ENCODE peak calls at places on chromosome 19, in six cellular contexts. One of them, this sample, is unnamed.

GRCh38 chr19:41224632-41225031 is 5.6 kb downstream of the AXL start:
- DNase-seq in anterior cingulate cortex: no peak
- DNase-seq in activated naive CD4-positive, alpha-beta T cell: no peak
- DNase-seq in tibial artery: no peak
- DNase-seq in Ammon's horn: no peak
- DNase-seq in iPS DF 19.7: no peak
- DNase-seq in this sample: no peak

GRCh38 chr19:41225238-41226052 is 6.4 kb downstream of the AXL start:
- DNase-seq in activated naive CD4-positive, alpha-beta T cell: no peak
- DNase-seq in anterior cingulate cortex: peak
- DNase-seq in iPS DF 19.7: no peak
- DNase-seq in tibial artery: peak
- DNase-seq in Ammon's horn: no peak
- DNase-seq in this sample: peak

GRCh38 chr19:13153627-13154240 is 3.5 kb downstream of the IER2 start:
- DNase-seq in tibial artery: peak
- DNase-seq in activated naive CD4-positive, alpha-beta T cell: no peak
- DNase-seq in iPS DF 19.7: no peak
- DNase-seq in Ammon's horn: no peak
- DNase-seq in anterior cingulate cortex: no peak
- DNase-seq in this sample: no peak

GRCh38 chr19:30376826-30377425 is 4.7 kb downstream of the ZNF536 start:
- DNase-seq in iPS DF 19.7: no peak
- DNase-seq in activated naive CD4-positive, alpha-beta T cell: no peak
- DNase-seq in anterior cingulate cortex: no peak
- DNase-seq in tibial artery: no peak
- DNase-seq in Ammon's horn: no peak
- DNase-seq in this sample: no peak

GRCh38 chr19:39138221-39139211 is 12.9 kb downstream of the PAK4 start:
- DNase-seq in Ammon's horn: peak
- DNase-seq in iPS DF 19.7: no peak
- DNase-seq in anterior cingulate cortex: peak
- DNase-seq in tibial artery: no peak
- DNase-seq in activated naive CD4-positive, alpha-beta T cell: no peak
- DNase-seq in this sample: no peak

GRCh38 chr19:1943661-1944087 is 2.7 kb downstream of the CSNK1G2 start:
- DNase-seq in tibial artery: no peak
- DNase-seq in anterior cingulate cortex: no peak
- DNase-seq in Ammon's horn: no peak
- DNase-seq in activated naive CD4-positive, alpha-beta T cell: no peak
- DNase-seq in iPS DF 19.7: no peak
- DNase-seq in this sample: no peak

GRCh38 chr19:7665076-7665475 is 3.8 kb upstream of the RETN start:
- DNase-seq in activated naive CD4-positive, alpha-beta T cell: no peak
- DNase-seq in tibial artery: no peak
- DNase-seq in iPS DF 19.7: no peak
- DNase-seq in anterior cingulate cortex: no peak
- DNase-seq in Ammon's horn: peak
- DNase-seq in this sample: no peak

GRCh38 chr19:45515081-45515624 is 7.9 kb downstream of the VASP start:
- DNase-seq in activated naive CD4-positive, alpha-beta T cell: no peak
- DNase-seq in iPS DF 19.7: no peak
- DNase-seq in tibial artery: no peak
- DNase-seq in anterior cingulate cortex: no peak
- DNase-seq in Ammon's horn: peak
- DNase-seq in this sample: no peak

GRCh38 chr19:41355802-41356201 is 2.1 kb upstream of the TGFB1 start:
- DNase-seq in iPS DF 19.7: no peak
- DNase-seq in anterior cingulate cortex: no peak
- DNase-seq in tibial artery: no peak
- DNase-seq in Ammon's horn: no peak
- DNase-seq in activated naive CD4-positive, alpha-beta T cell: no peak
- DNase-seq in this sample: no peak

GRCh38 chr19:35559781-35560180 is 3.7 kb downstream of the ATP4A start:
- DNase-seq in tibial artery: no peak
- DNase-seq in Ammon's horn: no peak
- DNase-seq in iPS DF 19.7: no peak
- DNase-seq in activated naive CD4-positive, alpha-beta T cell: no peak
- DNase-seq in anterior cingulate cortex: no peak
- DNase-seq in this sample: no peak

GRCh38 chr19:35777961-35778360 is 2.6 kb downstream of the ARHGAP33 start:
- DNase-seq in anterior cingulate cortex: no peak
- DNase-seq in tibial artery: no peak
- DNase-seq in Ammon's horn: no peak
- DNase-seq in activated naive CD4-positive, alpha-beta T cell: no peak
- DNase-seq in iPS DF 19.7: no peak
- DNase-seq in this sample: no peak

GRCh38 chr19:4362871-4363545 is 19.6 kb downstream of the MPND start:
- DNase-seq in anterior cingulate cortex: no peak
- DNase-seq in Ammon's horn: no peak
- DNase-seq in iPS DF 19.7: no peak
- DNase-seq in tibial artery: peak
- DNase-seq in activated naive CD4-positive, alpha-beta T cell: no peak
- DNase-seq in this sample: no peak

GRCh38 chr19:36750066-36750691 is 22.4 kb downstream of the ZNF850 start:
- DNase-seq in activated naive CD4-positive, alpha-beta T cell: no peak
- DNase-seq in anterior cingulate cortex: no peak
- DNase-seq in iPS DF 19.7: no peak
- DNase-seq in tibial artery: no peak
- DNase-seq in Ammon's horn: no peak
- DNase-seq in this sample: no peak

GRCh38 chr19:5356918-5357317 is 16.3 kb upstream of the PTPRS start:
- DNase-seq in Ammon's horn: no peak
- DNase-seq in activated naive CD4-positive, alpha-beta T cell: no peak
- DNase-seq in iPS DF 19.7: no peak
- DNase-seq in tibial artery: no peak
- DNase-seq in anterior cingulate cortex: no peak
- DNase-seq in this sample: no peak

GRCh38 chr19:18833141-18833476 is 1.4 kb downstream of the UPF1 start:
- DNase-seq in activated naive CD4-positive, alpha-beta T cell: no peak
- DNase-seq in tibial artery: no peak
- DNase-seq in anterior cingulate cortex: no peak
- DNase-seq in Ammon's horn: no peak
- DNase-seq in iPS DF 19.7: no peak
- DNase-seq in this sample: no peak

GRCh38 chr19:34365463-34366401 is 736 bp downstream of the GPI start:
- DNase-seq in iPS DF 19.7: no peak
- DNase-seq in activated naive CD4-positive, alpha-beta T cell: no peak
- DNase-seq in tibial artery: peak
- DNase-seq in anterior cingulate cortex: peak
- DNase-seq in Ammon's horn: peak
- DNase-seq in this sample: no peak

GRCh38 chr19:51549533-51550324 is 18.3 kb upstream of the SIGLEC6 start:
- DNase-seq in anterior cingulate cortex: no peak
- DNase-seq in activated naive CD4-positive, alpha-beta T cell: no peak
- DNase-seq in tibial artery: no peak
- DNase-seq in iPS DF 19.7: no peak
- DNase-seq in Ammon's horn: no peak
- DNase-seq in this sample: no peak

GRCh38 chr19:37718357-37718756 is 1.2 kb downstream of the ZNF607 start:
- DNase-seq in Ammon's horn: peak
- DNase-seq in anterior cingulate cortex: no peak
- DNase-seq in tibial artery: no peak
- DNase-seq in iPS DF 19.7: no peak
- DNase-seq in activated naive CD4-positive, alpha-beta T cell: no peak
- DNase-seq in this sample: no peak

GRCh38 chr19:2038284-2039081 is 12.6 kb downstream of the MKNK2 start:
- DNase-seq in anterior cingulate cortex: no peak
- DNase-seq in activated naive CD4-positive, alpha-beta T cell: no peak
- DNase-seq in Ammon's horn: no peak
- DNase-seq in iPS DF 19.7: no peak
- DNase-seq in tibial artery: no peak
- DNase-seq in this sample: no peak

GRCh38 chr19:56309511-56310185 is 5.0 kb downstream of the ZSCAN5A start:
- DNase-seq in Ammon's horn: no peak
- DNase-seq in activated naive CD4-positive, alpha-beta T cell: no peak
- DNase-seq in iPS DF 19.7: no peak
- DNase-seq in tibial artery: no peak
- DNase-seq in anterior cingulate cortex: peak
- DNase-seq in this sample: no peak

GRCh38 chr19:29489182-29489951 is 36.4 kb upstream of the VSTM2B start:
- DNase-seq in Ammon's horn: no peak
- DNase-seq in tibial artery: peak
- DNase-seq in anterior cingulate cortex: no peak
- DNase-seq in activated naive CD4-positive, alpha-beta T cell: no peak
- DNase-seq in iPS DF 19.7: no peak
- DNase-seq in this sample: no peak

GRCh38 chr19:16067205-16067938 is 8.9 kb upstream of the TPM4 start:
- DNase-seq in activated naive CD4-positive, alpha-beta T cell: no peak
- DNase-seq in anterior cingulate cortex: peak
- DNase-seq in tibial artery: peak
- DNase-seq in Ammon's horn: peak
- DNase-seq in iPS DF 19.7: no peak
- DNase-seq in this sample: no peak

GRCh38 chr19:16769385-16769784 is 49.7 kb downstream of the NWD1 start:
- DNase-seq in activated naive CD4-positive, alpha-beta T cell: no peak
- DNase-seq in iPS DF 19.7: no peak
- DNase-seq in Ammon's horn: no peak
- DNase-seq in anterior cingulate cortex: no peak
- DNase-seq in tibial artery: no peak
- DNase-seq in this sample: no peak

GRCh38 chr19:33492951-33493350 is 28.6 kb downstream of the PEPD start:
- DNase-seq in Ammon's horn: no peak
- DNase-seq in anterior cingulate cortex: no peak
- DNase-seq in iPS DF 19.7: no peak
- DNase-seq in tibial artery: no peak
- DNase-seq in activated naive CD4-positive, alpha-beta T cell: no peak
- DNase-seq in this sample: no peak

GRCh38 chr19:53774011-53774410 is 50.1 kb downstream of the NLRP12 start:
- DNase-seq in tibial artery: no peak
- DNase-seq in Ammon's horn: no peak
- DNase-seq in activated naive CD4-positive, alpha-beta T cell: no peak
- DNase-seq in anterior cingulate cortex: no peak
- DNase-seq in iPS DF 19.7: no peak
- DNase-seq in this sample: no peak

GRCh38 chr19:47762615-47763308 is 15.7 kb upstream of the SELENOW start:
- DNase-seq in Ammon's horn: no peak
- DNase-seq in iPS DF 19.7: no peak
- DNase-seq in tibial artery: no peak
- DNase-seq in activated naive CD4-positive, alpha-beta T cell: no peak
- DNase-seq in anterior cingulate cortex: no peak
- DNase-seq in this sample: no peak

GRCh38 chr19:34838753-34839431 is 65.9 kb upstream of the ZNF599 start:
- DNase-seq in tibial artery: no peak
- DNase-seq in activated naive CD4-positive, alpha-beta T cell: peak
- DNase-seq in anterior cingulate cortex: no peak
- DNase-seq in Ammon's horn: no peak
- DNase-seq in iPS DF 19.7: no peak
- DNase-seq in this sample: no peak

GRCh38 chr19:12331211-12331941 is 2.1 kb downstream of the ZNF563 start:
- DNase-seq in iPS DF 19.7: no peak
- DNase-seq in anterior cingulate cortex: no peak
- DNase-seq in activated naive CD4-positive, alpha-beta T cell: peak
- DNase-seq in tibial artery: no peak
- DNase-seq in Ammon's horn: no peak
- DNase-seq in this sample: no peak

GRCh38 chr19:35585844-35586243 is at the start of gene PMIS2:
- DNase-seq in activated naive CD4-positive, alpha-beta T cell: no peak
- DNase-seq in anterior cingulate cortex: no peak
- DNase-seq in tibial artery: no peak
- DNase-seq in iPS DF 19.7: peak
- DNase-seq in Ammon's horn: no peak
- DNase-seq in this sample: no peak

GRCh38 chr19:16383584-16384161 is 59.0 kb downstream of the KLF2 start:
- DNase-seq in iPS DF 19.7: no peak
- DNase-seq in anterior cingulate cortex: no peak
- DNase-seq in activated naive CD4-positive, alpha-beta T cell: no peak
- DNase-seq in Ammon's horn: no peak
- DNase-seq in tibial artery: no peak
- DNase-seq in this sample: no peak

GRCh38 chr19:1252221-1252817 is 3.9 kb downstream of the MIDN start:
- DNase-seq in iPS DF 19.7: no peak
- DNase-seq in tibial artery: peak
- DNase-seq in activated naive CD4-positive, alpha-beta T cell: no peak
- DNase-seq in Ammon's horn: peak
- DNase-seq in anterior cingulate cortex: peak
- DNase-seq in this sample: no peak

GRCh38 chr19:32581704-32582164 is 744 bp downstream of the PDCD5 start:
- DNase-seq in activated naive CD4-positive, alpha-beta T cell: no peak
- DNase-seq in Ammon's horn: no peak
- DNase-seq in anterior cingulate cortex: no peak
- DNase-seq in iPS DF 19.7: no peak
- DNase-seq in tibial artery: no peak
- DNase-seq in this sample: no peak

GRCh38 chr19:39238209-39238608 is 6.6 kb downstream of the IFNL3 start:
- DNase-seq in anterior cingulate cortex: no peak
- DNase-seq in activated naive CD4-positive, alpha-beta T cell: no peak
- DNase-seq in tibial artery: no peak
- DNase-seq in Ammon's horn: no peak
- DNase-seq in iPS DF 19.7: no peak
- DNase-seq in this sample: no peak

GRCh38 chr19:55206664-55207500 is 2.4 kb downstream of the PTPRH start:
- DNase-seq in anterior cingulate cortex: peak
- DNase-seq in Ammon's horn: peak
- DNase-seq in activated naive CD4-positive, alpha-beta T cell: no peak
- DNase-seq in iPS DF 19.7: no peak
- DNase-seq in tibial artery: no peak
- DNase-seq in this sample: peak

GRCh38 chr19:13117176-13117771 is 734 bp upstream of the TRMT1 start:
- DNase-seq in tibial artery: no peak
- DNase-seq in anterior cingulate cortex: no peak
- DNase-seq in activated naive CD4-positive, alpha-beta T cell: no peak
- DNase-seq in Ammon's horn: no peak
- DNase-seq in iPS DF 19.7: no peak
- DNase-seq in this sample: no peak

GRCh38 chr19:44072543-44073401 is 813 bp downstream of the ZNF284 start:
- DNase-seq in anterior cingulate cortex: no peak
- DNase-seq in iPS DF 19.7: no peak
- DNase-seq in Ammon's horn: no peak
- DNase-seq in activated naive CD4-positive, alpha-beta T cell: no peak
- DNase-seq in tibial artery: no peak
- DNase-seq in this sample: no peak

GRCh38 chr19:30498707-30499106 is 126.5 kb downstream of the ZNF536 start:
- DNase-seq in activated naive CD4-positive, alpha-beta T cell: no peak
- DNase-seq in tibial artery: no peak
- DNase-seq in Ammon's horn: peak
- DNase-seq in anterior cingulate cortex: peak
- DNase-seq in iPS DF 19.7: peak
- DNase-seq in this sample: no peak